ENCODE peak calls at places on chromosome 3, in four cellular contexts. L, P, F and Z are unnamed samples.
A peak's percentile ranks its signal among the peaks of the same experiment; 100 is the strongest.

GRCh38 chr3:105473521-105474223 is 107.0 kb downstream of the ALCAM start:
- DNase-seq in L (no peak), P (no peak), F (peak; percentile 14), Z (peak; percentile 59)

GRCh38 chr3:159075302-159075701 is 273.4 kb downstream of the MFSD1 start:
- DNase-seq in L (no peak), P (no peak), F (no peak), Z (no peak)

GRCh38 chr3:52238761-52239701 is at the start of gene TWF2:
- DNase-seq in L (peak; percentile 91), P (peak; percentile 89), F (no peak), Z (peak; percentile 52)

GRCh38 chr3:130692455-130692854 is 54.2 kb downstream of the PIK3R4 start:
- DNase-seq in L (no peak), P (no peak), F (no peak), Z (peak; percentile 86)

GRCh38 chr3:4690277-4690676 is 197.1 kb downstream of the ITPR1 start:
- DNase-seq in L (no peak), P (no peak), F (no peak), Z (no peak)

GRCh38 chr3:196344663-196345062 is 6.5 kb upstream of the TM4SF19 start:
- DNase-seq in L (no peak), P (no peak), F (no peak), Z (no peak)

GRCh38 chr3:116005404-116005803 is 382.1 kb downstream of the GAP43 start:
- DNase-seq in L (no peak), P (peak; percentile 74), F (peak; percentile 97), Z (peak; percentile 97)

GRCh38 chr3:171458056-171458856 is 1.9 kb downstream of the TNIK start:
- DNase-seq in L (no peak), P (no peak), F (no peak), Z (no peak)

GRCh38 chr3:66353530-66353929 is 132.7 kb downstream of the SLC25A26 start:
- DNase-seq in L (no peak), P (no peak), F (no peak), Z (no peak)

GRCh38 chr3:71629289-71630252 is 46.0 kb upstream of the FOXP1 start:
- DNase-seq in L (peak; percentile 57), P (peak; percentile 64), F (no peak), Z (no peak)

GRCh38 chr3:143526016-143526540 is 322.2 kb downstream of the SLC9A9 start:
- DNase-seq in L (no peak), P (no peak), F (no peak), Z (no peak)

GRCh38 chr3:46449755-46450552 is 14.8 kb downstream of the LTF start:
- DNase-seq in L (no peak), P (no peak), F (no peak), Z (peak; percentile 15)

GRCh38 chr3:98855811-98856400 is 45.6 kb downstream of the DCBLD2 start:
- DNase-seq in L (no peak), P (no peak), F (peak; percentile 89), Z (peak; percentile 90)

GRCh38 chr3:46981932-46982471 is 2.5 kb downstream of the NBEAL2 start:
- DNase-seq in L (no peak), P (no peak), F (no peak), Z (peak; percentile 65)

GRCh38 chr3:155308831-155309230 is 15.3 kb upstream of the STRIT1 start:
- DNase-seq in L (no peak), P (no peak), F (no peak), Z (peak; percentile 70)

GRCh38 chr3:120498947-120499346 is 48.2 kb upstream of the FSTL1 start:
- DNase-seq in L (no peak), P (peak; percentile 82), F (peak; percentile 87), Z (peak; percentile 64)

GRCh38 chr3:100226712-100227429 is 33.9 kb upstream of the TBC1D23 start:
- DNase-seq in L (no peak), P (no peak), F (peak; percentile 77), Z (no peak)

GRCh38 chr3:150345021-150345538 is 63.0 kb upstream of the TSC22D2 start:
- DNase-seq in L (no peak), P (no peak), F (peak; percentile 99), Z (peak; percentile 100)

GRCh38 chr3:104132566-104132997 is 1234.1 kb upstream of the ALCAM start:
- DNase-seq in L (no peak), P (no peak), F (peak; percentile 58), Z (peak; percentile 3)

GRCh38 chr3:143571548-143571947 is 276.7 kb downstream of the SLC9A9 start:
- DNase-seq in L (no peak), P (no peak), F (no peak), Z (no peak)

GRCh38 chr3:44624696-44625528 is at the start of gene ZNF197:
- DNase-seq in L (peak; percentile 83), P (peak; percentile 93), F (peak; percentile 89), Z (peak; percentile 73)

GRCh38 chr3:100703865-100704264 is 5.4 kb upstream of the TFG start:
- DNase-seq in L (no peak), P (no peak), F (no peak), Z (no peak)

GRCh38 chr3:13665582-13666226 is 116.8 kb downstream of the FBLN2 start:
- DNase-seq in L (no peak), P (no peak), F (no peak), Z (no peak)

GRCh38 chr3:21326704-21327103 is 424.3 kb downstream of the ZNF385D start:
- DNase-seq in L (no peak), P (no peak), F (no peak), Z (peak; percentile 3)

GRCh38 chr3:73663495-73663894 is 38.8 kb upstream of the PDZRN3 start:
- DNase-seq in L (no peak), P (no peak), F (no peak), Z (no peak)

GRCh38 chr3:104044002-104044401 is 1322.7 kb upstream of the ALCAM start:
- DNase-seq in L (no peak), P (no peak), F (peak; percentile 10), Z (peak; percentile 33)

GRCh38 chr3:189548053-189548452 is 83.1 kb upstream of the TP63 start:
- DNase-seq in L (no peak), P (no peak), F (no peak), Z (no peak)